ENCODE peak calls at places on chromosomes 2 and 18, in seven cellular contexts. L is GM12891, X is SK-N-SH, Z is HepG2, T is HCT116, E is stomach, W is spleen. P is an unnamed sample.
A peak's percentile ranks its signal among the peaks of the same experiment; 100 is the strongest.

GRCh38 chr2:1493361-1494126 is 80.3 kb downstream of the TPO start:
- DNase-seq in X (no peak), L (no peak), W (peak; percentile 74), E (peak; percentile 21), T (no peak), Z (no peak), P (no peak)

GRCh38 chr2:137435176-137435575 is 529.1 kb upstream of the HNMT start:
- DNase-seq in L (no peak), Z (no peak), T (no peak), E (no peak), W (no peak), X (no peak), P (no peak)

GRCh38 chr18:26386421-26386820 is 160.2 kb downstream of the TAF4B start:
- DNase-seq in X (no peak), E (no peak), T (no peak), L (no peak), Z (no peak), W (no peak), P (no peak)

GRCh38 chr2:237779521-237779920 is 19.1 kb upstream of the RBM44 start:
- DNase-seq in T (no peak), W (no peak), Z (no peak), E (no peak), L (no peak), X (no peak), P (no peak)

GRCh38 chr2:37659723-37660122 is 11.7 kb downstream of the CDC42EP3 start:
- DNase-seq in L (no peak), Z (no peak), X (no peak), T (no peak), E (no peak), W (no peak), P (peak; percentile 46)

GRCh38 chr2:233857511-233858118 is 3.3 kb upstream of the HJURP start:
- DNase-seq in X (no peak), T (no peak), W (peak; percentile 86), Z (no peak), L (no peak), E (peak; percentile 72), P (no peak)

GRCh38 chr2:181861379-181861778 is 30.2 kb upstream of the ITPRID2 start:
- DNase-seq in X (no peak), W (no peak), E (peak; percentile 59), T (no peak), L (no peak), Z (no peak), P (no peak)

GRCh38 chr18:13566941-13567762 is 159.2 kb downstream of the FAM210A start:
- DNase-seq in E (no peak), X (no peak), T (no peak), L (peak; percentile 35), W (peak; percentile 90), Z (no peak), P (no peak)

GRCh38 chr2:8679827-8680731 is 1.8 kb upstream of the ID2 start:
- DNase-seq in E (peak; percentile 76), W (no peak), X (peak; percentile 52), Z (peak; percentile 98), T (peak; percentile 88), L (no peak), P (peak; percentile 51)

GRCh38 chr2:212535963-212536362 is 2.6 kb downstream of the ERBB4 start:
- DNase-seq in Z (no peak), E (no peak), L (no peak), X (no peak), T (no peak), W (no peak), P (no peak)

GRCh38 chr2:202608142-202608852 is 26.5 kb upstream of the FAM117B start:
- DNase-seq in E (no peak), T (no peak), L (no peak), X (no peak), W (no peak), Z (no peak), P (no peak)

GRCh38 chr2:120765031-120765910 is 29.6 kb downstream of the GLI2 start:
- DNase-seq in L (no peak), X (peak; percentile 89), T (no peak), Z (no peak), E (no peak), W (peak; percentile 66), P (no peak)

GRCh38 chr2:216017365-216017764 is 4.0 kb upstream of the MREG start:
- DNase-seq in E (no peak), Z (no peak), L (no peak), W (no peak), T (no peak), X (peak; percentile 63), P (no peak)

GRCh38 chr2:201618744-201619654 is 24.3 kb downstream of the TMEM237 start:
- DNase-seq in E (peak; percentile 55), L (no peak), W (peak; percentile 81), T (no peak), Z (no peak), X (peak; percentile 48), P (peak; percentile 23)

GRCh38 chr2:176285321-176285720 is 16.1 kb downstream of the MTX2 start:
- DNase-seq in E (no peak), Z (no peak), T (no peak), X (no peak), W (no peak), L (no peak), P (no peak)

GRCh38 chr2:148982282-148982681 is 56.2 kb upstream of the LYPD6B start:
- DNase-seq in W (no peak), T (no peak), L (no peak), E (no peak), Z (no peak), X (no peak), P (no peak)

GRCh38 chr18:44712025-44712424 is 31.3 kb downstream of the SETBP1 start:
- DNase-seq in L (no peak), Z (no peak), W (no peak), T (no peak), X (no peak), E (no peak), P (no peak)

GRCh38 chr2:195613922-195614321 is 43.1 kb upstream of the SLC39A10 start:
- DNase-seq in L (no peak), E (no peak), Z (peak; percentile 41), X (peak; percentile 29), T (no peak), W (no peak), P (no peak)

GRCh38 chr18:12304351-12305210 is 3.5 kb upstream of the TUBB6 start:
- DNase-seq in E (peak; percentile 58), L (no peak), X (no peak), W (no peak), Z (no peak), T (no peak), P (peak; percentile 75)

GRCh38 chr2:2933421-2933820 is 444.2 kb downstream of the EIPR1 start:
- DNase-seq in L (no peak), E (no peak), T (no peak), Z (no peak), X (peak; percentile 74), W (no peak), P (no peak)

GRCh38 chr2:64750001-64750816 is 96.5 kb upstream of the SERTAD2 start:
- DNase-seq in T (no peak), L (no peak), X (peak; percentile 50), Z (no peak), W (peak; percentile 92), E (peak; percentile 58), P (peak; percentile 61)

GRCh38 chr2:201950606-201951005 is 83.0 kb upstream of the FZD7 start:
- DNase-seq in T (no peak), W (no peak), L (no peak), E (no peak), Z (no peak), X (no peak), P (no peak)

GRCh38 chr2:32773409-32773808 is 145.6 kb downstream of the TTC27 start:
- DNase-seq in X (no peak), E (no peak), L (no peak), T (no peak), Z (no peak), W (no peak), P (no peak)

GRCh38 chr18:13461488-13461887 is 242.9 kb downstream of the LDLRAD4 start:
- DNase-seq in Z (no peak), W (no peak), T (no peak), E (peak; percentile 8), X (no peak), L (no peak), P (no peak)

GRCh38 chr18:62925031-62925688 is 209.8 kb downstream of the PHLPP1 start:
- DNase-seq in X (no peak), Z (no peak), W (no peak), T (no peak), L (no peak), E (no peak), P (no peak)

GRCh38 chr2:168316073-168316440 is 68.7 kb upstream of the STK39 start:
- DNase-seq in Z (no peak), W (no peak), T (no peak), E (no peak), L (no peak), X (no peak), P (no peak)
- TF ChIP-seq POLR2AphosphoS5 in Z (no peak), W (no peak), T (no peak), E (no peak), L (no peak), X (no peak), P (no peak)

GRCh38 chr2:11750917-11751316 is 4.5 kb downstream of the LPIN1 start:
- DNase-seq in W (no peak), E (no peak), Z (no peak), T (no peak), L (no peak), X (no peak), P (peak; percentile 33)
- TF ChIP-seq POLR2AphosphoS5 in W (no peak), E (no peak), Z (no peak), T (no peak), L (no peak), X (no peak), P (peak; percentile 64)

DNA sequence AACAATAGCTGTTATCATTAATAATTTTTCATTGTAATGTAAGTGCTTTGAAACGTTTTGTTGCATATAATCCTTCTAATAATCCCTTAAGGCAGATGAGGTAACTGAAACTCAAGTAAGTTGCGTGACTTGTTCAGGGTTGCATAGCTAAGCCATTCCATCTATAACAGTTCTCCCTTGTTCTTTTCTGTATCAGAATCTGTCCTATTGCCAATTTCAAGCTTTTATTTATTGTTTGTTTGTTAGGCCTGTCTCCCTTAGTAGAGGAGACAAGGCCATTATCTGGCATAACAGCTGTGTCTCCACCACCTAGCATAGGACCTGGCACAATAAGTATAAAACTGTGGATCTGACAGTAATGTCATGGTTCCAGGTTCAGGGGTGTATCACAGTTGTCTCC is 19.4 kb downstream of the BABAM2 start:
- DNase-seq in E (no peak), L (no peak), T (no peak), W (no peak), Z (no peak), X (no peak), P (no peak)
- TF ChIP-seq POLR2AphosphoS5 in E (no peak), L (no peak), T (no peak), W (no peak), Z (no peak), X (no peak), P (no peak)

GRCh38 chr2:122096788-122097187 is 341.3 kb downstream of the TSN start:
- DNase-seq in L (no peak), X (no peak), Z (no peak), W (no peak), E (no peak), T (no peak), P (no peak)
- TF ChIP-seq POLR2AphosphoS5 in L (no peak), X (no peak), Z (no peak), W (no peak), E (no peak), T (no peak), P (no peak)

P was measured in prostate gland.